ENCODE peak calls at places on chromosomes 13 and 19, in six cellular contexts. One of them, this sample, is unnamed.

GRCh38 chr13:80083516-80084085 is 257.3 kb downstream of the SPRY2 start:
- DNase-seq in progenitor cell of endocrine pancreas: no peak
- DNase-seq in astrocyte: peak; percentile 97
- DNase-seq in breast epithelium: no peak
- DNase-seq in SHP77: no peak
- DNase-seq in EL: peak; percentile 38
- DNase-seq in this sample: peak; percentile 10

GRCh38 chr13:110458594-110459365 is 102.7 kb downstream of the RAB20 start:
- DNase-seq in progenitor cell of endocrine pancreas: no peak
- DNase-seq in astrocyte: no peak
- DNase-seq in breast epithelium: no peak
- DNase-seq in SHP77: no peak
- DNase-seq in EL: no peak
- DNase-seq in this sample: no peak

GRCh38 chr19:31570718-31571117 is 221.5 kb upstream of the TSHZ3 start:
- DNase-seq in progenitor cell of endocrine pancreas: no peak
- DNase-seq in astrocyte: no peak
- DNase-seq in breast epithelium: no peak
- DNase-seq in SHP77: no peak
- DNase-seq in EL: no peak
- DNase-seq in this sample: no peak

GRCh38 chr13:99626461-99627082 is 125.3 kb downstream of the TM9SF2 start:
- DNase-seq in progenitor cell of endocrine pancreas: no peak
- DNase-seq in astrocyte: peak; percentile 56
- DNase-seq in breast epithelium: no peak
- DNase-seq in SHP77: no peak
- DNase-seq in EL: peak; percentile 57
- DNase-seq in this sample: peak; percentile 63

GRCh38 chr19:12112238-12112637 is 27.9 kb downstream of the ZNF20 start:
- DNase-seq in progenitor cell of endocrine pancreas: no peak
- DNase-seq in astrocyte: no peak
- DNase-seq in breast epithelium: no peak
- DNase-seq in SHP77: no peak
- DNase-seq in EL: peak; percentile 14
- DNase-seq in this sample: peak; percentile 48

GRCh38 chr19:3369337-3370213 is 3.2 kb downstream of the NFIC start:
- DNase-seq in progenitor cell of endocrine pancreas: no peak
- DNase-seq in astrocyte: no peak
- DNase-seq in breast epithelium: no peak
- DNase-seq in SHP77: no peak
- DNase-seq in EL: peak; percentile 76
- DNase-seq in this sample: peak; percentile 74

GRCh38 chr13:23679214-23679613 is 109.0 kb downstream of the TNFRSF19 start:
- DNase-seq in progenitor cell of endocrine pancreas: no peak
- DNase-seq in astrocyte: peak; percentile 84
- DNase-seq in breast epithelium: no peak
- DNase-seq in SHP77: no peak
- DNase-seq in EL: peak; percentile 68
- DNase-seq in this sample: peak; percentile 48

GRCh38 chr13:99689955-99690354 is 188.7 kb downstream of the TM9SF2 start:
- DNase-seq in progenitor cell of endocrine pancreas: no peak
- DNase-seq in astrocyte: no peak
- DNase-seq in breast epithelium: no peak
- DNase-seq in SHP77: no peak
- DNase-seq in EL: no peak
- DNase-seq in this sample: no peak

GRCh38 chr19:52498571-52498970 is 28.9 kb upstream of the ZNF808 start:
- DNase-seq in progenitor cell of endocrine pancreas: no peak
- DNase-seq in astrocyte: no peak
- DNase-seq in breast epithelium: no peak
- DNase-seq in SHP77: no peak
- DNase-seq in EL: no peak
- DNase-seq in this sample: no peak

GRCh38 chr13:44396963-44397580 is 23.4 kb downstream of the SERP2 start:
- DNase-seq in progenitor cell of endocrine pancreas: no peak
- DNase-seq in astrocyte: peak; percentile 42
- DNase-seq in breast epithelium: no peak
- DNase-seq in SHP77: no peak
- DNase-seq in EL: peak; percentile 21
- DNase-seq in this sample: no peak

GRCh38 chr19:28468701-28469459 is 744.1 kb downstream of the UQCRFS1 start:
- DNase-seq in progenitor cell of endocrine pancreas: no peak
- DNase-seq in astrocyte: peak; percentile 69
- DNase-seq in breast epithelium: no peak
- DNase-seq in SHP77: peak; percentile 20
- DNase-seq in EL: peak; percentile 45
- DNase-seq in this sample: peak; percentile 34

GRCh38 chr13:35471466-35472307 is 4.8 kb downstream of the MAB21L1 start:
- DNase-seq in progenitor cell of endocrine pancreas: no peak
- DNase-seq in astrocyte: no peak
- DNase-seq in breast epithelium: no peak
- DNase-seq in SHP77: no peak
- DNase-seq in EL: peak; percentile 73
- DNase-seq in this sample: no peak

GRCh38 chr19:38557205-38557799 is 60.5 kb downstream of the MAP4K1 start:
- DNase-seq in progenitor cell of endocrine pancreas: no peak
- DNase-seq in astrocyte: no peak
- DNase-seq in breast epithelium: no peak
- DNase-seq in SHP77: no peak
- DNase-seq in EL: no peak
- DNase-seq in this sample: peak; percentile 36

GRCh38 chr13:29543230-29544215 is 52.0 kb downstream of the SLC7A1 start:
- DNase-seq in progenitor cell of endocrine pancreas: no peak
- DNase-seq in astrocyte: peak; percentile 68
- DNase-seq in breast epithelium: no peak
- DNase-seq in SHP77: no peak
- DNase-seq in EL: peak; percentile 81
- DNase-seq in this sample: no peak